ENCODE peak calls at places on chromosomes 1 and 21, in ten cellular contexts. One of them, this sample, is unnamed. For H3K4me1, the result is how much of the 10 kb centered on the place peaks cover.

GRCh38 chr1:15578921-15579682 is 5.7 kb downstream of the AGMAT start:
- DNase-seq in tibial artery: no peak
- DNase-seq in hepatocyte: no peak
- DNase-seq in suprapubic skin: no peak
- DNase-seq in heart right ventricle: no peak
- DNase-seq in left ventricle myocardium inferior: no peak
- DNase-seq in body of pancreas: no peak
- DNase-seq in GM23338: no peak
- DNase-seq in GM12878: peak
- DNase-seq in mesendoderm: no peak
- DNase-seq in this sample: no peak

GRCh38 chr1:1678581-1679380 is 13.8 kb downstream of the SLC35E2B start:
- DNase-seq in tibial artery: peak
- DNase-seq in hepatocyte: peak
- DNase-seq in suprapubic skin: no peak
- DNase-seq in heart right ventricle: peak
- DNase-seq in left ventricle myocardium inferior: no peak
- DNase-seq in body of pancreas: peak
- DNase-seq in GM23338: peak
- DNase-seq in GM12878: peak
- DNase-seq in mesendoderm: peak
- DNase-seq in this sample: peak

GRCh38 chr1:1758059-1758621 is 20.1 kb downstream of the NADK start:
- DNase-seq in tibial artery: no peak
- DNase-seq in hepatocyte: no peak
- DNase-seq in suprapubic skin: no peak
- DNase-seq in heart right ventricle: no peak
- DNase-seq in left ventricle myocardium inferior: no peak
- DNase-seq in body of pancreas: no peak
- DNase-seq in GM23338: no peak
- DNase-seq in GM12878: no peak
- DNase-seq in mesendoderm: no peak
- DNase-seq in this sample: no peak

GRCh38 chr1:30803562-30803961 is 46.0 kb upstream of the LAPTM5 start:
- DNase-seq in tibial artery: no peak
- DNase-seq in hepatocyte: no peak
- DNase-seq in suprapubic skin: no peak
- DNase-seq in heart right ventricle: no peak
- DNase-seq in left ventricle myocardium inferior: no peak
- DNase-seq in body of pancreas: no peak
- DNase-seq in GM23338: no peak
- DNase-seq in GM12878: no peak
- DNase-seq in mesendoderm: no peak
- DNase-seq in this sample: no peak

GRCh38 chr21:18608226-18608625 is 204.6 kb upstream of the TMPRSS15 start:
- DNase-seq in tibial artery: no peak
- DNase-seq in hepatocyte: no peak
- DNase-seq in suprapubic skin: no peak
- DNase-seq in heart right ventricle: no peak
- DNase-seq in left ventricle myocardium inferior: no peak
- DNase-seq in body of pancreas: no peak
- DNase-seq in GM23338: no peak
- DNase-seq in GM12878: no peak
- DNase-seq in mesendoderm: no peak
- DNase-seq in this sample: no peak

GRCh38 chr1:234658143-234658542 is 48.2 kb upstream of the IRF2BP2 start:
- DNase-seq in tibial artery: no peak
- DNase-seq in hepatocyte: peak
- DNase-seq in suprapubic skin: peak
- DNase-seq in heart right ventricle: no peak
- DNase-seq in left ventricle myocardium inferior: no peak
- DNase-seq in body of pancreas: peak
- DNase-seq in GM23338: peak
- DNase-seq in GM12878: no peak
- DNase-seq in mesendoderm: peak
- DNase-seq in this sample: peak

GRCh38 chr1:213979751-213980605 is 7.8 kb upstream of the PROX1 start:
- DNase-seq in tibial artery: no peak
- DNase-seq in hepatocyte: no peak
- DNase-seq in suprapubic skin: no peak
- DNase-seq in heart right ventricle: no peak
- DNase-seq in left ventricle myocardium inferior: no peak
- DNase-seq in body of pancreas: no peak
- DNase-seq in GM23338: peak
- DNase-seq in GM12878: no peak
- DNase-seq in mesendoderm: peak
- DNase-seq in this sample: peak

GRCh38 chr1:12038356-12039140 is 19.2 kb downstream of the MIIP start:
- DNase-seq in tibial artery: no peak
- DNase-seq in hepatocyte: no peak
- DNase-seq in suprapubic skin: no peak
- DNase-seq in heart right ventricle: no peak
- DNase-seq in left ventricle myocardium inferior: no peak
- DNase-seq in body of pancreas: no peak
- DNase-seq in GM23338: no peak
- DNase-seq in GM12878: no peak
- DNase-seq in mesendoderm: no peak
- DNase-seq in this sample: no peak

GRCh38 chr21:46097826-46098286 is at the start of gene COL6A2:
- DNase-seq in tibial artery: peak
- DNase-seq in hepatocyte: peak
- DNase-seq in suprapubic skin: no peak
- DNase-seq in heart right ventricle: peak
- DNase-seq in left ventricle myocardium inferior: peak
- DNase-seq in body of pancreas: peak
- DNase-seq in GM23338: peak
- DNase-seq in GM12878: no peak
- DNase-seq in mesendoderm: peak
- DNase-seq in this sample: peak

DNA sequence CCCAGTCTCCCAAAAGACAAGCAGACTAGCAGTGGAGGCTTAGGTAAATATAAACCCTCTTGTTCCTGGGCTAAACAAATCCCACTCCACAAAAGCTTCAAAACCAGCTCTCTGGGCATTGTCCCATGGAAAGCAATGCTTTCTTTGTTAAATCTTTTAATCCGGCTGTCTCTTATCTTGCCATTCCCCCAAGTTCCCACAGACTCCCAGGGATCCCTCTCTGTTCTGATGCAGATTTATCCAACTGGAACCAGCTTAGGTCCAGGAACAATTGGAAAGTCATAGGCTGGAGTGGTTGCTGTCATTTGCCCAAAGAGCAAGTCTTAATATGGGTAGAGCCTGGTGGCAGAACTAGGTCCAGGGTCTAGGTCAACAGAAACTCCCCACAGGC is 110.1 kb upstream of the ATP1A1 start:
- DNase-seq in tibial artery: no peak
- DNase-seq in hepatocyte: no peak
- DNase-seq in suprapubic skin: no peak
- DNase-seq in heart right ventricle: no peak
- DNase-seq in left ventricle myocardium inferior: no peak
- DNase-seq in body of pancreas: no peak
- DNase-seq in GM23338: no peak
- DNase-seq in GM12878: no peak
- DNase-seq in mesendoderm: no peak
- DNase-seq in this sample: no peak
- H3K4me1 ChIP-seq in tibial artery: under half
- H3K4me1 ChIP-seq in hepatocyte: under half
- H3K4me1 ChIP-seq in suprapubic skin: under half
- H3K4me1 ChIP-seq in heart right ventricle: under half
- H3K4me1 ChIP-seq in left ventricle myocardium inferior: under half
- H3K4me1 ChIP-seq in body of pancreas: under half
- H3K4me1 ChIP-seq in GM23338: under half
- H3K4me1 ChIP-seq in GM12878: under half
- H3K4me1 ChIP-seq in mesendoderm: under half
- H3K4me1 ChIP-seq in this sample: under half

DNA sequence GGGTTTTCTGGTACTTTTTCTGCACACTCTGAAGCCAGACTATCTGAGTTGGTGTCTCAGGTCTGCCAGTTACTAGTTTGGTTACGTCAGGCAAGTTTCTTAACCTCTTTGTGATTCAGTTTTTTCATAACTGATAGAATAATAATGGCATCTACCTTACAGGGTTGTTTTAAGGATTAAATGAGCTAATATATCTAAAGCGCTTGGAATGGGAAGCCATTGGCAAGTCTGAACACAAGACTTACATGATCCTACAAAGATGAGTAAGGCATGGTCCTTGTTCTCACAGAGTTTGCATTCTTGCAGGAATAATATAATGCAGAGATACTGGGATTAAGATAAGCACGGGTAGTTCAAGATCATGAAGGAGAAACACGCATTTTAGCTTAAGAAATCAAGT is 9.2 kb upstream of the DENND2D start:
- DNase-seq in tibial artery: no peak
- DNase-seq in hepatocyte: no peak
- DNase-seq in suprapubic skin: no peak
- DNase-seq in heart right ventricle: no peak
- DNase-seq in left ventricle myocardium inferior: no peak
- DNase-seq in body of pancreas: no peak
- DNase-seq in GM23338: no peak
- DNase-seq in GM12878: no peak
- DNase-seq in mesendoderm: no peak
- DNase-seq in this sample: no peak
- H3K4me1 ChIP-seq in tibial artery: under half
- H3K4me1 ChIP-seq in hepatocyte: under half
- H3K4me1 ChIP-seq in suprapubic skin: under half
- H3K4me1 ChIP-seq in heart right ventricle: under half
- H3K4me1 ChIP-seq in left ventricle myocardium inferior: under half
- H3K4me1 ChIP-seq in body of pancreas: under half
- H3K4me1 ChIP-seq in GM23338: under half
- H3K4me1 ChIP-seq in GM12878: under half
- H3K4me1 ChIP-seq in mesendoderm: under half
- H3K4me1 ChIP-seq in this sample: under half

GRCh38 chr1:55214903-55215193 is 316 bp downstream of the USP24 start:
- DNase-seq in tibial artery: peak
- DNase-seq in hepatocyte: peak
- DNase-seq in suprapubic skin: peak
- DNase-seq in heart right ventricle: peak
- DNase-seq in left ventricle myocardium inferior: peak
- DNase-seq in body of pancreas: peak
- DNase-seq in GM23338: peak
- DNase-seq in GM12878: no peak
- DNase-seq in mesendoderm: peak
- DNase-seq in this sample: peak

GRCh38 chr1:55214214-55214902 is 806 bp downstream of the USP24 start:
- DNase-seq in tibial artery: peak
- DNase-seq in hepatocyte: peak
- DNase-seq in suprapubic skin: peak
- DNase-seq in heart right ventricle: peak
- DNase-seq in left ventricle myocardium inferior: peak
- DNase-seq in body of pancreas: peak
- DNase-seq in GM23338: peak
- DNase-seq in GM12878: no peak
- DNase-seq in mesendoderm: peak
- DNase-seq in this sample: peak

GRCh38 chr1:55217226-55217996 is 2.2 kb upstream of the USP24 start:
- DNase-seq in tibial artery: no peak
- DNase-seq in hepatocyte: no peak
- DNase-seq in suprapubic skin: no peak
- DNase-seq in heart right ventricle: no peak
- DNase-seq in left ventricle myocardium inferior: no peak
- DNase-seq in body of pancreas: no peak
- DNase-seq in GM23338: no peak
- DNase-seq in GM12878: no peak
- DNase-seq in mesendoderm: no peak
- DNase-seq in this sample: no peak

GRCh38 chr1:55215194-55216021 is at the start of gene USP24:
- DNase-seq in tibial artery: peak
- DNase-seq in hepatocyte: peak
- DNase-seq in suprapubic skin: peak
- DNase-seq in heart right ventricle: peak
- DNase-seq in left ventricle myocardium inferior: peak
- DNase-seq in body of pancreas: peak
- DNase-seq in GM23338: peak
- DNase-seq in GM12878: no peak
- DNase-seq in mesendoderm: peak
- DNase-seq in this sample: peak

DNA sequence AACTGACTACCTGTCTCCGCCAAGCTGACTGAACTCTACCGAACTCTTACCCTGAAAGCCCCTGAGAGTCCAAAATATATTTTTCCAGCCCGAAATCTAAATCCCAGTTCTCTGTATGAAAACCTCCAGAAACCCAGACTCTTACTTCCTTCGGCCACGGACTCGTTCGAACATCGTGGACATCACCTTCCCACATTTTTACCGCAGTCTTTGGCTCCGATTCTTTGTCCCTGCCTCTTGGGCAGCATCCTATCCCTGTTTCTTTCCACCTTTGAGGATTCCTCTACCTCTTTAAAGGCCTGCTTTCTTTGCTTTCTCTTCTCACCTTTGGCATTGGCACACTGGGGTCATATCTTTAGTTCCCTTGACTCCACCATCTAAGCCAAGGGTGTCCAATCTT is 914 bp upstream of the USP24 start:
- DNase-seq in tibial artery: no peak
- DNase-seq in hepatocyte: no peak
- DNase-seq in suprapubic skin: no peak
- DNase-seq in heart right ventricle: no peak
- DNase-seq in left ventricle myocardium inferior: no peak
- DNase-seq in body of pancreas: no peak
- DNase-seq in GM23338: peak
- DNase-seq in GM12878: no peak
- DNase-seq in mesendoderm: no peak
- DNase-seq in this sample: no peak
- H3K4me1 ChIP-seq in tibial artery: under half
- H3K4me1 ChIP-seq in hepatocyte: under half
- H3K4me1 ChIP-seq in suprapubic skin: half or more
- H3K4me1 ChIP-seq in heart right ventricle: half or more
- H3K4me1 ChIP-seq in left ventricle myocardium inferior: half or more
- H3K4me1 ChIP-seq in body of pancreas: under half
- H3K4me1 ChIP-seq in GM23338: under half
- H3K4me1 ChIP-seq in GM12878: under half
- H3K4me1 ChIP-seq in mesendoderm: under half
- H3K4me1 ChIP-seq in this sample: under half

DNA sequence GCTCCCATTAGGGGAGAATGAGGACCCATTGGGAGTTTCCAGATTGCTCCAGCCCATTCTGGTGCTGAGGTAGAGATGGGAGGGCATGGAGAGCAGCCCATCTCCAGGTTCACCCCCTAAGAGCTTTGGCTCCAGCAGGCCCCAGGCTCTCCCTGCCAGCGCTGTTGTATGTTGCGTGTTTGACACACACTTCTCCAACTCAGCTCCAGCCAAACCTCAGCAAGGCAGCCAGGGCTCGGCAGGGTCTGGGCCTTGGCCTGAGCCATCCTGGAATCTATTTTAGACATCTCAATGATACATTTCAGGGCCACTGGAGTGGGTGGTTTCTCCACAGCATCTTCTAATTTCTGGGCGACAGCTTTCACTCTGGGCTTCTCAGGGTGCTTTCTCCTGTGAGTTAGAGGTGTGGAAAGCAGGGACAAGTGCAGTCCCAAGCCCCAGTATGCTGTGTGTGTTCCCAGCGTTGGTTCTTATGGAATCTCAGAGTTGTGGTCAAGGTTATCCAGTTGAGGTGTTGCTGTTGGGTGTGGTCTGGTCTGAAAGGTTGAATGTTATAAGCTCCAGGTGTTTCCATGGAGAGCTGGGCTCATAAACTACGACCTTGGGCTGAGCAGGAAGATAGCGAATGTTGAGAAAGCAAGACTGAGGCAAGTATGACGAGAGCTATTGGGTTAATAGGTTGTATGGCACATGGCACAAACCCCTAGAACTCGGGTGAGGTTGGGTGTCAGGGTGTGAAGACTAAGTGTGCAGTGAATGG is 117.2 kb downstream of the NAV1 start:
- DNase-seq in tibial artery: no peak
- DNase-seq in hepatocyte: peak
- DNase-seq in suprapubic skin: no peak
- DNase-seq in heart right ventricle: peak
- DNase-seq in left ventricle myocardium inferior: no peak
- DNase-seq in body of pancreas: no peak
- DNase-seq in GM23338: no peak
- DNase-seq in GM12878: no peak
- DNase-seq in mesendoderm: no peak
- DNase-seq in this sample: no peak
- H3K4me1 ChIP-seq in tibial artery: under half
- H3K4me1 ChIP-seq in hepatocyte: under half
- H3K4me1 ChIP-seq in suprapubic skin: under half
- H3K4me1 ChIP-seq in heart right ventricle: half or more
- H3K4me1 ChIP-seq in left ventricle myocardium inferior: half or more
- H3K4me1 ChIP-seq in body of pancreas: under half
- H3K4me1 ChIP-seq in GM23338: under half
- H3K4me1 ChIP-seq in GM12878: under half
- H3K4me1 ChIP-seq in mesendoderm: under half
- H3K4me1 ChIP-seq in this sample: under half

This sample was measured in endodermal cell.